ENCODE peak calls at places on chromosomes 7 and 10, in ten cellular contexts. L, E, G, K, S, X, P, I, W and U are unnamed samples. For H3K27me3, the result is how much of the 10 kb centered on the place peaks cover.

GRCh38 chr7:29322023-29322712 is 127.6 kb downstream of the CHN2 start:
- DNase-seq in P (no peak), S (no peak), G (no peak), X (no peak), L (no peak), W (no peak), I (no peak), K (peak), E (no peak), U (no peak)

GRCh38 chr10:104329754-104330153 is 8.5 kb downstream of the ITPRIP start:
- DNase-seq in I (peak), X (peak), P (peak), K (no peak), S (no peak), G (no peak), E (peak), L (no peak), W (peak), U (no peak)

GRCh38 chr10:46522295-46523118 is 34.0 kb downstream of the GPRIN2 start:
- DNase-seq in I (no peak), G (peak), P (no peak), L (peak), S (no peak), K (no peak), E (no peak), W (no peak), X (no peak), U (no peak)

GRCh38 chr7:99699946-99700345 is 20.1 kb upstream of the CYP3A5 start:
- DNase-seq in E (no peak), S (no peak), P (no peak), K (no peak), X (no peak), I (no peak), G (no peak), L (no peak), W (no peak), U (no peak)

GRCh38 chr7:130560972-130561371 is 69.1 kb downstream of the MEST start:
- DNase-seq in L (no peak), I (no peak), S (no peak), G (no peak), K (peak), W (peak), X (no peak), E (peak), P (peak), U (peak)

GRCh38 chr10:31070691-31071090 is 39.0 kb upstream of the ZNF438 start:
- DNase-seq in L (no peak), W (no peak), P (no peak), X (no peak), E (no peak), S (no peak), K (no peak), G (no peak), I (no peak), U (no peak)

GRCh38 chr7:3370068-3370704 is 69.1 kb downstream of the SDK1 start:
- DNase-seq in G (no peak), E (peak), S (no peak), W (no peak), X (no peak), P (no peak), I (no peak), L (no peak), K (no peak), U (no peak)

GRCh38 chr7:28360739-28361138 is 51.6 kb upstream of the CREB5 start:
- DNase-seq in L (no peak), W (no peak), I (no peak), X (no peak), E (no peak), G (no peak), S (no peak), K (peak), P (no peak), U (no peak)

GRCh38 chr10:123890761-123891146 is 853 bp downstream of the CPXM2 start:
- DNase-seq in L (no peak), K (no peak), P (no peak), X (no peak), W (no peak), I (no peak), S (no peak), E (no peak), G (no peak), U (no peak)

GRCh38 chr10:78925800-78926319 is 142.9 kb upstream of the ZMIZ1 start:
- DNase-seq in S (no peak), L (peak), K (no peak), W (peak), I (no peak), P (peak), G (no peak), E (peak), X (peak), U (no peak)

GRCh38 chr10:86862786-86863185 is 94.6 kb downstream of the MMRN2 start:
- DNase-seq in X (no peak), L (no peak), E (no peak), K (peak), P (no peak), I (no peak), G (no peak), S (peak), W (no peak), U (no peak)

GRCh38 chr7:148395292-148395691 is 195.3 kb upstream of the C7orf33 start:
- DNase-seq in W (no peak), S (no peak), I (no peak), P (no peak), K (peak), E (no peak), L (no peak), G (no peak), X (no peak), U (no peak)

GRCh38 chr7:131188367-131189339 is 139.0 kb upstream of the MKLN1 start:
- DNase-seq in K (no peak), L (peak), X (peak), G (no peak), E (peak), S (peak), I (peak), P (peak), W (peak), U (peak)

GRCh38 chr10:47233631-47234030 is 66.4 kb upstream of the GDF10 start:
- DNase-seq in X (no peak), W (no peak), S (no peak), E (no peak), G (no peak), L (no peak), K (peak), P (no peak), I (no peak), U (no peak)

GRCh38 chr7:128299109-128299514 is 44.6 kb downstream of the RBM28 start:
- DNase-seq in I (no peak), G (peak), E (no peak), W (no peak), S (no peak), P (no peak), K (peak), L (no peak), X (no peak), U (no peak)

GRCh38 chr10:69803809-69804208 is 2.1 kb downstream of the COL13A1 start:
- DNase-seq in L (no peak), I (peak), E (no peak), P (no peak), G (no peak), X (no peak), K (no peak), S (no peak), W (no peak), U (no peak)

GRCh38 chr10:61952028-61952638 is 50.6 kb downstream of the ARID5B start:
- DNase-seq in P (no peak), L (no peak), E (no peak), I (no peak), X (no peak), K (peak), S (no peak), G (no peak), W (no peak), U (no peak)

GRCh38 chr7:35691827-35692307 is 3.1 kb downstream of the HERPUD2 start:
- DNase-seq in G (peak), I (no peak), W (peak), P (no peak), E (peak), X (no peak), L (no peak), K (peak), S (no peak), U (peak)

GRCh38 chr7:22730921-22731654 is 4.1 kb downstream of the IL6 start:
- DNase-seq in E (peak), I (no peak), L (no peak), X (peak), P (peak), S (no peak), K (no peak), W (peak), G (no peak), U (no peak)

GRCh38 chr10:110455440-110455839 is 42.3 kb upstream of the DUSP5 start:
- DNase-seq in G (no peak), P (no peak), I (no peak), X (no peak), S (no peak), W (no peak), K (no peak), L (no peak), E (no peak), U (no peak)

GRCh38 chr10:61733358-61733940 is 70.7 kb downstream of the CABCOCO1 start:
- DNase-seq in X (no peak), W (peak), E (peak), G (peak), L (peak), S (peak), I (no peak), P (peak), K (peak), U (peak)

GRCh38 chr7:123712619-123713018 is 36.2 kb downstream of the WASL start:
- DNase-seq in X (peak), I (no peak), S (no peak), P (no peak), E (no peak), G (no peak), L (no peak), W (peak), K (no peak), U (no peak)

GRCh38 chr10:120161116-120161515 is 268.6 kb downstream of the SEC23IP start:
- DNase-seq in X (no peak), K (no peak), P (no peak), E (no peak), W (no peak), L (peak), G (no peak), I (no peak), S (no peak), U (no peak)

GRCh38 chr7:95549818-95550529 is 46.3 kb downstream of the PDK4 start:
- DNase-seq in E (peak), L (peak), G (no peak), I (peak), X (peak), W (peak), S (peak), K (peak), P (peak), U (no peak)

GRCh38 chr10:3295501-3296005 is 123.0 kb upstream of the PITRM1 start:
- DNase-seq in I (no peak), L (no peak), G (no peak), S (no peak), P (no peak), W (no peak), X (no peak), E (no peak), K (peak), U (no peak)

GRCh38 chr10:61452655-61453641 is at the start of gene TMEM26:
- DNase-seq in K (peak), W (peak), L (peak), E (peak), X (no peak), I (no peak), S (peak), P (no peak), G (no peak), U (no peak)

GRCh38 chr7:90213521-90213920 is 2.0 kb downstream of the STEAP2 start:
- DNase-seq in G (no peak), I (no peak), L (no peak), W (no peak), E (no peak), X (no peak), P (no peak), K (no peak), S (no peak), U (no peak)

GRCh38 chr10:133090654-133091053 is 2.9 kb downstream of the ADGRA1 start:
- DNase-seq in I (no peak), E (no peak), W (no peak), X (no peak), S (no peak), P (no peak), L (no peak), K (no peak), G (no peak), U (no peak)

GRCh38 chr10:133093291-133093690 is 5.6 kb downstream of the ADGRA1 start:
- DNase-seq in W (no peak), E (no peak), I (no peak), G (no peak), K (no peak), L (no peak), P (no peak), S (no peak), X (no peak), U (no peak)

GRCh38 chr10:133090101-133090500 is 2.4 kb downstream of the ADGRA1 start:
- DNase-seq in L (no peak), W (no peak), I (no peak), S (no peak), P (no peak), X (no peak), G (no peak), K (no peak), E (no peak), U (no peak)

GRCh38 chr10:133089461-133089800 is 1.7 kb downstream of the ADGRA1 start:
- DNase-seq in W (no peak), G (no peak), E (no peak), S (no peak), L (no peak), I (no peak), X (no peak), P (no peak), K (no peak), U (no peak)

GRCh38 chr10:133091316-133091715 is 3.6 kb downstream of the ADGRA1 start:
- DNase-seq in P (no peak), K (no peak), X (no peak), E (no peak), W (no peak), S (no peak), I (no peak), L (no peak), G (no peak), U (no peak)
- H3K27me3 ChIP-seq in P (under half), K (under half), X (under half), E (under half), W (under half), S (under half), I (half or more), L (half or more), G (half or more), U (under half)

DNA sequence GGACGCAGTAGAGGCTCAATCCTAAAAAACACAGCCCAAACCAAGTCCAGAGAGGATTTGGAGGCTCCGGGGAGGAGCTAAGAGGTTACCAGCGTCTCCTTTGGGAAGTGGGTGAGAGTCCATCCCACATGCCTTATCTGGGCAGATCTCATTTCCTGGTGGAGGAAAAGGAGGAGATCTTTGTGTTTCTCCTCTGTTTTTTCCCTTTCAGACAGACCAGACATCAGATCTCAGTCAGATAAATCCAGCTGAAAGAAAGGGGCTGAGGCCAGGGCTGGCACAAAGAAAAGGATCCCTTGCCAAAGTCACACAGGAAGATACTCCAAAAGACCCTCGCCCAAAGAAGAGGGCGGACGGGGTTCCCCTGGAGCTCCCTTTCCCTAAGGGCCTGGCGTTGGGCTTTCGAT is 58.3 kb upstream of the COMTD1 start:
- DNase-seq in L (no peak), S (no peak), E (peak), P (no peak), G (no peak), X (no peak), I (no peak), K (peak), W (no peak), U (no peak)
- H3K27me3 ChIP-seq in L (under half), S (under half), E (under half), P (under half), G (under half), X (under half), I (under half), K (under half), W (under half), U (under half)

GRCh38 chr10:129811208-129811607 is 152.9 kb downstream of the EBF3 start:
- DNase-seq in L (no peak), E (no peak), S (no peak), P (no peak), I (no peak), K (no peak), W (no peak), X (no peak), G (no peak), U (no peak)
- H3K27me3 ChIP-seq in L (under half), E (under half), S (under half), P (under half), I (under half), K (under half), W (under half), X (under half), G (under half), U (under half)

GRCh38 chr7:30726296-30727006 is 25.5 kb upstream of the INMT start:
- DNase-seq in K (peak), W (no peak), P (no peak), L (no peak), I (no peak), G (no peak), X (no peak), E (no peak), S (no peak), U (no peak)
- H3K27me3 ChIP-seq in K (under half), W (half or more), P (half or more), L (under half), I (under half), G (under half), X (under half), E (half or more), S (under half), U (under half)